ENCODE peak calls at places on chromosomes 4 and X, in five cellular contexts. A, E, T, K and D are unnamed samples.

GRCh38 chrX:131577999-131578734 is 34.3 kb downstream of the OR13H1 start:
- DNase-seq in A (no peak), K (no peak), E (no peak), T (no peak), D (no peak)

GRCh38 chr4:143626134-143626859 is 74.2 kb downstream of the FREM3 start:
- DNase-seq in T (peak; percentile 55), E (peak; percentile 39), K (peak; percentile 90), A (peak; percentile 75), D (peak; percentile 89)

GRCh38 chr4:7423801-7424552 is 10.8 kb downstream of the PSAPL1 start:
- DNase-seq in E (no peak), K (no peak), T (no peak), A (peak; percentile 14), D (no peak)

GRCh38 chr4:174873931-174874330 is 44.2 kb upstream of the ADAM29 start:
- DNase-seq in K (peak; percentile 14), A (no peak), T (peak; percentile 4), E (no peak), D (peak; percentile 1)

GRCh38 chr4:53895137-53895536 is 169.3 kb downstream of the CHIC2 start:
- DNase-seq in T (no peak), K (no peak), A (no peak), E (no peak), D (no peak)

GRCh38 chr4:145531193-145531592 is 49.5 kb downstream of the SMAD1 start:
- DNase-seq in A (no peak), E (peak; percentile 13), T (no peak), K (no peak), D (no peak)

GRCh38 chrX:134547047-134547679 is 87.2 kb downstream of the HPRT1 start:
- DNase-seq in K (no peak), E (no peak), A (no peak), T (peak; percentile 49), D (no peak)

GRCh38 chr4:122744229-122744628 is 11.7 kb downstream of the BBS12 start:
- DNase-seq in T (peak; percentile 78), E (no peak), K (no peak), A (no peak), D (peak; percentile 82)

GRCh38 chr4:826508-827208 is 729 bp upstream of the CPLX1 start:
- DNase-seq in A (no peak), E (no peak), K (no peak), T (no peak), D (no peak)

GRCh38 chrX:71464968-71465367 is 67.9 kb upstream of the OGT start:
- DNase-seq in T (no peak), E (no peak), K (no peak), A (no peak), D (no peak)

GRCh38 chr4:39978378-39978775 is 666 bp upstream of the PDS5A start:
- DNase-seq in E (no peak), T (no peak), K (no peak), A (no peak), D (no peak)

GRCh38 chr4:137455647-137456321 is 76.5 kb downstream of the PCDH18 start:
- DNase-seq in A (no peak), K (no peak), T (no peak), E (no peak), D (no peak)

GRCh38 chr4:21136231-21136630 is 436.0 kb downstream of the PACRGL start:
- DNase-seq in K (no peak), T (no peak), A (no peak), E (no peak), D (no peak)

GRCh38 chrX:110062919-110063318 is 60.0 kb downstream of the TMEM164 start:
- DNase-seq in A (no peak), E (no peak), T (no peak), K (no peak), D (no peak)

DNA sequence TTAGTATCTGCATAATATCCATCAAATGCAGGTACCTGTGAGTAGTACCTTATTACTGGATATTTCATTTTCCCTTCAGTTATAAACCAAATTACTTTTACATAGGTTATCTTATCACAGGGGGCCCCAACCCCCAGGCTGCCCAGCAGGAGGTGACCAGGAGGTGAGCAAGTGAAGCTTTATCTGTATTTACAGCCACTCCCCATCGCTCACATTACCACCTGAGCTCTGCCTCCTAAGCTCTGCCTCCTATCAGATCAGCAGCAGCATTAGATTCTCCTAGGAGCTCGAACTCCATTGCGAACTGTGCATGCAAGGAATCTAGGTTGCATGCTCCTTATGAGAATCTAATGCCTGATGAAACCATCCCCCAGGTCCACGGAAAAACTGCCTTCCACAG is 6.3 kb downstream of the PRSS12 start:
- DNase-seq in T (no peak), K (no peak), A (no peak), E (peak; percentile 13), D (no peak)
- TF ChIP-seq CTCF in T (no peak), K (no peak), A (no peak), E (no peak), D (no peak)

GRCh38 chr4:112516401-112517066 is 554 bp upstream of the NEUROG2 start:
- DNase-seq in A (no peak), T (no peak), K (peak; percentile 33), E (no peak), D (no peak)

GRCh38 chr4:112518675-112519074 is 2.7 kb upstream of the NEUROG2 start:
- DNase-seq in T (no peak), E (no peak), A (no peak), K (no peak), D (no peak)

GRCh38 chr4:112516076-112516385 is at the start of gene NEUROG2:
- DNase-seq in T (no peak), E (no peak), A (no peak), K (no peak), D (no peak)

GRCh38 chr4:112517911-112518310 is 1.9 kb upstream of the NEUROG2 start:
- DNase-seq in E (no peak), K (no peak), A (no peak), T (no peak), D (no peak)

DNA sequence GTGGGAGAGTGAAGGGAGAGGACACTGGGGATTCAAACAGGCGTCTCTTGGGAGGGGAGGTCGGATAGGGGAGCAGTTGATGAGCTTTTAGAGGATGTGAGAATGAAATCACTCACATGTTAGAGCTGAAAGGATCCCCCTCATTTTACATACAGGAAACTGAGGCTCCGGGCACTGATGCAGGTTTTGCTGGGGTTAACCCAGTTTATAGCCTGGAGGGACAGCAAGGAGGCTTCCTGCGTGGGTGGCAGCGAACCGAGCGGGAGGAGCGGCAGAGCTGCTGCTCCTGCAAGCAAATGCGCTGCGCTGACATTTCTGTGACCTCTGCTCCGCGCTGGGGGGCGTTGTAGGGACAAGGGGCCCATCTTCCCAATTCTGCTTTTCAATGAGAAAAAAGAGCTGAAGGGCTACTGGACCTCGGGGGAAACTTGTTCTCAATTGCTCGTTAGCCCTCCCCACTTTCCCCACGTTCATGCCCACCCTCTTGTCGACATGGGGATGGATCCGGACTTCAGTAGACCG is 1.1 kb upstream of the NEUROG2 start:
- DNase-seq in A (no peak), K (no peak), E (no peak), T (no peak), D (no peak)
- H3K4me3 ChIP-seq in A (no peak overlapping the region), K (no peak overlapping the region), E (no peak overlapping the region), T (no peak overlapping the region), D (no peak overlapping the region)

DNA sequence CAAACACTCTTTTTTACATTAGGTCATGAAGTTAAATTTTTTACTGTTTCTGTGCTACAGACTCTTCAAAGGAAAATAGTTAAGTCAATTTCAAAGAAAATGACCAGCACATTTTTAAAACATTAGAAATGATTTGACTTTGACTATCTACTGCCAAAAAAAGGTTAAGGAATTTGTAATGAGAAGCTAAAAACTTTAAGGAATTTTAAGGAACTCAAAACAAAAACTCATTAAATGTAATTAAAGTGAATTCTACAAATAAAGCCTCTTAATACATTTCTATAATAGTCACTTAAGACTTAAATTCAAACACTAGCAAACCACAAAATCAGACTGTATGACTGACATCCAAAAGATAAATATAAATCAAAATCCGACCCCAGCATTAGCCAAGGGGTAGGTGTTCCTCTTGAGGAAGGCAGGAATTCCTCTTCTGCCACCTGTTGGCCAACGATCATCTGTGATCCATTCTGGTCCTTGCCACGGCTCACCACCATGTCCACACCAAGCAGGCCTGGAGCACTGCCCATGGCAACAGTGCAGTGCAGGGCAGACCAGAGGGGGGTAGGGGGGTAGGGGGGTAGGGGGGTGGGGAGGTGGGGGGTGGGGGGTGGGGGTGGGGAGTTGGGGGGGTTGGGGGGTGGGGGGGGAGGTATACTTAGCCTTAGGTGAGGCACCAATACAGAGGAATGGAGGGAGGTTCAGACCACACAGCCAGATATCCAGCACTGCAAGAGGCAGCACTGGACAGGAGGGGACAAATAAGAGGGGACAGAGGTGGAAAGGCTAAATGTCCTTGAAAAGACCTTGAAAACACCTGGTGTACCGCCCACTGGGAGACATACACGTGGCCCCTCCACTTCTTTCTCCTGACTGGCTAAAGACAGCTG is 287.4 kb downstream of the CHIC1 start:
- DNase-seq in E (peak; percentile 46), T (peak; percentile 42), A (peak; percentile 24), K (peak; percentile 33), D (peak; percentile 37)
- TF ChIP-seq CTCF in E (no peak), T (peak; percentile 37), A (no peak), K (no peak), D (peak; percentile 24)

GRCh38 chr4:78557841-78558240 is 6.3 kb downstream of the ANXA3 start:
- DNase-seq in E (no peak), K (no peak), T (no peak), A (no peak), D (no peak)

GRCh38 chr4:78553526-78554060 is 2.0 kb downstream of the ANXA3 start:
- DNase-seq in K (no peak), T (no peak), E (no peak), A (no peak), D (peak; percentile 49)

GRCh38 chr4:78556655-78557054 is 5.1 kb downstream of the ANXA3 start:
- DNase-seq in K (no peak), E (no peak), T (no peak), A (no peak), D (no peak)

GRCh38 chr4:78551420-78552351 is at the start of gene ANXA3:
- DNase-seq in T (no peak), K (no peak), E (peak; percentile 77), A (no peak), D (no peak)

DNA sequence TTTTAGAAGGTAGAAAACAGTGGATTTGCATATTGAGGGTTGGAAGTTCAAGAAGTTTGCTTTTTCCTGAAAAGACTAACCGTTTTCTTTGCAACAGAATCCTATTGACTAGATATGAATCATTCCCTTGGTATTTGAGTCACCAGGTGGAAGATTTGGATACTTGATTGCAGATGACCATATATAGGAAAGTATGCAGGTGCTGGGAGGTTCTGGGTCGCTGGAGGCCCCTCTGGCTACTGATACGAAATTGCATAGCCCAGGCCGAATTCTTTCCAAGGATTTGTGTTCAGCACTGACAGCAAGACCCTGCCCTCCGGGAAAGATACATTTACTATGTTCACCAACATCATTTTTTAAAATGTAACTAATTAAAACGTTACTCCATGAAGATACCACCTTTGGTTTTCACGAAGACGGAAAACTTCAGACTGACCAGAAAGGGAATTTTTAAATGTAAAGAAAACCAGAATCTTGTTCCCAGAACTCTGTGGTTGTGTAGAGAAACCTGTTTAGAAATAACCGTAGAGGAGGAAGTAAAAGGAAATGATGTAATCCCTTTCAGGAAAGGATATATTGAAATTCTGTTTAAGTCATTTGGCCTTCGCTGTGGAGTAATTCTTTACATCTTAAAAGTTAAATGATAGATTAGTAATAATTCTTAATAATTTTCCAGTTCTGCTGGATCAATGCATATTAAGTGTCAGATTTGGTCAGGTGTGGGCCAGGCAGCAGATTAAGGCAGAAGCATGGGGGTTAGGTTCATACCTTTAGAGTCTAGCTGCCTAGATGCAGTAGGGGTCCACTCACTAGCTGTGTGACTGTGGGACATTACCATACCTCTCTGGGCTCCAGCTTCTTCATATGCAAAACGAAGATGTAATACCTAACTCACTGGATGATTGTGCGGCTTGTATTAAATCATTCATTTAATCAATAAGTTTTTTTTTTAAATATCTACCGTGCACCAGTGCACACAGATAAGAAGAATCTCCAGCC is 1.1 kb downstream of the ANXA3 start:
- DNase-seq in K (no peak), E (no peak), T (no peak), A (no peak), D (no peak)
- H3K4me3 ChIP-seq in K (peak overlapping the region; percentile 63), E (peak overlapping the region; percentile 55), T (no peak overlapping the region), A (no peak overlapping the region), D (peak overlapping the region; percentile 67)